ENCODE peak calls at places on chromosomes 3 and 15, in six cellular contexts. F, Z, I, S, L and R are unnamed samples.

GRCh38 chr3:13013994-13014754 is 59.1 kb downstream of the IQSEC1 start:
- DNase-seq in S (no peak), Z (no peak), F (no peak), L (no peak), I (no peak), R (no peak)

GRCh38 chr3:77815467-77815866 is 775.6 kb downstream of the ROBO2 start:
- DNase-seq in I (peak), F (peak), L (no peak), Z (peak), S (no peak), R (no peak)

GRCh38 chr3:63585927-63586326 is 66.5 kb upstream of the SNTN start:
- DNase-seq in F (no peak), S (no peak), I (no peak), L (no peak), Z (no peak), R (no peak)

GRCh38 chr3:171172070-171172469 is 145.6 kb upstream of the SLC2A2 start:
- DNase-seq in F (no peak), I (peak), L (no peak), S (no peak), Z (no peak), R (no peak)

GRCh38 chr3:69649713-69650419 is 89.4 kb upstream of the MITF start:
- DNase-seq in L (no peak), I (no peak), S (no peak), Z (no peak), F (no peak), R (peak)

GRCh38 chr15:52233405-52233804 is 42.2 kb upstream of the GNB5 start:
- DNase-seq in F (no peak), I (peak), L (no peak), S (no peak), Z (no peak), R (no peak)

GRCh38 chr15:68558318-68559305 is 20.2 kb upstream of the CORO2B start:
- DNase-seq in L (no peak), Z (no peak), F (no peak), I (peak), S (no peak), R (no peak)

GRCh38 chr15:67080900-67081431 is 15.6 kb downstream of the SMAD3 start:
- DNase-seq in S (peak), I (peak), F (peak), Z (no peak), L (peak), R (peak)

GRCh38 chr15:51250217-51251011 is 88.0 kb downstream of the CYP19A1 start:
- DNase-seq in Z (no peak), L (no peak), F (no peak), S (no peak), I (no peak), R (no peak)

GRCh38 chr3:22960326-22960984 is 242.7 kb upstream of the UBE2E2 start:
- DNase-seq in F (peak), Z (peak), S (no peak), I (peak), L (no peak), R (peak)

GRCh38 chr3:54120657-54121403 is 1.5 kb upstream of the CACNA2D3 start:
- DNase-seq in Z (no peak), L (no peak), S (no peak), I (no peak), F (peak), R (no peak)

GRCh38 chr3:195100903-195101591 is 169.9 kb downstream of the XXYLT1 start:
- DNase-seq in L (no peak), F (no peak), Z (no peak), S (no peak), I (peak), R (peak)

GRCh38 chr15:61003683-61004299 is 225.3 kb downstream of the RORA start:
- DNase-seq in Z (no peak), S (no peak), I (no peak), F (no peak), L (no peak), R (no peak)

GRCh38 chr3:192408007-192408655 is 319.2 kb downstream of the FGF12 start:
- DNase-seq in Z (no peak), I (no peak), S (no peak), F (no peak), L (no peak), R (peak)

GRCh38 chr3:11634081-11634635 is 9.6 kb downstream of the VGLL4 start:
- DNase-seq in F (no peak), Z (no peak), S (no peak), L (no peak), I (no peak), R (peak)

GRCh38 chr3:114739627-114740026 is 407.5 kb downstream of the ZBTB20 start:
- DNase-seq in S (no peak), I (no peak), Z (no peak), L (no peak), F (no peak), R (no peak)

GRCh38 chr3:52147804-52148203 is 6.4 kb downstream of the POC1A start:
- DNase-seq in L (no peak), F (no peak), Z (no peak), S (no peak), I (no peak), R (no peak)

GRCh38 chr3:52145736-52146110 is 8.5 kb downstream of the POC1A start:
- DNase-seq in Z (no peak), I (no peak), S (no peak), F (no peak), L (no peak), R (no peak)

GRCh38 chr3:52146189-52146588 is 8.0 kb downstream of the POC1A start:
- DNase-seq in I (no peak), Z (no peak), F (no peak), L (no peak), S (no peak), R (no peak)

GRCh38 chr3:52144796-52145735 is 9.2 kb downstream of the POC1A start:
- DNase-seq in I (no peak), Z (no peak), L (no peak), F (no peak), S (no peak), R (no peak)

DNA sequence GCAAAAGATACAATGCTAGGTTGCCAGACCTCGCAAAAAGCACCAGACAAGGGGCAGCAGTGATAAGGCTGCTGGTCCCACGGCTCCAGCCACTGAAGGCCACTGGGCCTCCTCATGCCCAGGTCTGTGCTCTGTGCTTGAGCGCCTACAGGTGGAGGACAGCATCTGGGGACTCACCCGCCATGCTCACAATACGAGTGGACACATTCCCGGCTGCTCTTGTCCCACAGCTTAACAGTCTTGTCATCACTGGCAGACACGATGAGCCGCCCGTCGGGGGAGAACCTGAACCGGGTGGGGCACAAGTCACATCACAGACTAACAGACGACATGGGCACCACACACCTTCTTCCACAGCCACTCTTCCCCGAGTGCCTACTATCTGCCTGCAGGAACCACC is 7.4 kb downstream of the POC1A start:
- DNase-seq in I (no peak), Z (no peak), F (no peak), L (no peak), S (no peak), R (no peak)
- TF ChIP-seq MYC in I (no peak), Z (no peak), F (no peak), L (no peak), S (no peak), R (no peak)

DNA sequence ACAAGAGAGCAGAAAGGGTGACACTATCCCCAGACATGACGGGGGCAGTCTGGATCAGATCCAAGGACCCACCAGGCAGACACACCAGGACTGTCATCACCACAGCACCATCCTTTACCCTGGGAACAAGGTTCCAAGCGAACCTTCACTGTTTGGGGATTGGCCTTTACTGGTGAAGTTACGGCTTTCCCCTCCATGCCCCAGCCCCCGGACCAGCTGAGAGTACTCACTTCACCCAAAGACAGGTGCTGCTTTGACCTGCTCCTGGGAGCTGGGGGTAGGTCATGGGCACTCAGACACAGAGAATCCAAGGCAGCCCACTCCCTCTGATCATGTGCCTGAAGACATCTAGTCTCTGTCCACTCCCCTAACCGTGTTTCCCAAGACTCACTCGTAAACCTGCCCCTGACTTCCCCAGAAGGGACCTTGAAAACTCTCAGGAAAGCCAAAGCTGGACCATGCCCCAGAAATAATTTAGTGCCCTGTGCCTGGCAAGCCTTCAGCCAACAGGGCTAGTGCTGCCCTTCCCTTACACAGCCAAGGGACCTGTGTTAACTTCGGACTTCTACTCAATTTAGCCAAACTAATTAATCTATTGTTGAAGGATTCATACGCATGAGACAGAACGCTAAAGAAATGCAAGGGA is 2.8 kb downstream of the RRP9 start:
- DNase-seq in S (no peak), Z (no peak), F (no peak), I (no peak), L (no peak), R (no peak)
- TF ChIP-seq MYC in S (no peak), Z (no peak), F (no peak), I (no peak), L (no peak), R (no peak)

DNA sequence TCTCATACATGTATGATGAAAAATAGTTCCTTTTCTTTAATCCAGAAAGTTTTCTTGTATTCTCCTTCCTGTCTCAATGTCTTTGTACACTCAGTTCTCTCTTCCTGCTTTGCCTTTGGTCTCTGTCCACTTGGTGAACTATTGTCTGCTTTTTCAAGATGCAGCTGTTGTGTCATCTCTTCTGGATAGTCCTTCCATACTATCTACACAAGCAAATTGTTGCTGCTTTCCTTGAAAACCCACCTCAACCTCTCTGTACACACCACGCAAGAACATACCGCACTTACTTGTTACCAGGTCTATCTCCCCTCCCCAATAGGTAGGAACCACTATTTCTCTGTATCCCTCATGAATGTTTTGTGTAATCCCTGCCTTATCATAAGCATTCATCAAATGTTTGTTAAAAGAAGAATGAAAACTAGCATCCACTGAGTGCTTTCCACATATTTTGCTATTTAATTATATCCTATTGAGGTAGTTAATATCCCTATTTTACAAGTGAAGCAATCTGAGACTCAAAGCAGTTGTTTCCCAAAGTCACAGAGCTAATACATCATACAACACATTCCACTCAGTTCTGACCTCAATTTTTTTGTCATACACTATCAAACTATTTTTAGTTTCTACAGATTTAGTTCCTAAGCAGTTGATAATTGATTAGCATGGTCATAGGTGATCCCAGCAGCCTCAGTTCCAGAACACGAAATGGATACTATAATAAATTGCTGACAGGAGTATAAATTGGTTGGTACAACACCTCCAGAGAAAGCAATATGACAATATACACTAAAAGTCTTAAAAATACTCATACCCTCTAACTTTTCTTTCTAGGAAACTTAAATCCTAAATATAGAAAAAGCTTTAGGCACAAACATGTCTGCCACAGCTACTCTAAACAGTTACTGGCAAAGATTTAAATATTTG is 19.6 kb downstream of the HACL1 start:
- DNase-seq in I (no peak), F (no peak), L (no peak), Z (no peak), S (no peak), R (no peak)
- TF ChIP-seq MYC in I (no peak), F (no peak), L (no peak), Z (no peak), S (no peak), R (no peak)

GRCh38 chr15:27499719-27500118 is 528.7 kb downstream of the GABRG3 start:
- DNase-seq in S (no peak), F (no peak), Z (no peak), L (no peak), I (no peak), R (no peak)
- TF ChIP-seq MYC in S (no peak), F (no peak), Z (no peak), L (no peak), I (no peak), R (no peak)

DNA sequence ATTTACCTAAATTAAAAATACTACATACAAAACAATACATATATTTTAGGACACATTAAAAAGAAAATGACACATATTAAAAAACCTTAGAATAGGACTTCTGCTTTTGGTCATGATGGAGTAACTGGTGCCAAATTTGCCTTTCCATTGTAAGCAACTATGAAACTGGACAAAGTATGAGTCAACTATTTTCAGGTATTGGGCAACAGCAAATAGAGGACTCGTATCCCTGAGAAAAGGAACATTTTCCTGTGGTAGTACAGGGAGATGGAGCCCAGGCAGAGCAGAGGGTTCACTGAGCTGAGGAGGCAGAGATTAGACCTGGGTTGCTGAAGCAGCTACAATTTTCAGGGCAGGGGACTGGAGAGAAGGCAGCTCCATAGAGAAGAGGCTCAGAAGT is 14.7 kb downstream of the CCR1 start:
- DNase-seq in S (no peak), I (peak), L (no peak), F (no peak), Z (no peak), R (no peak)
- TF ChIP-seq MYC in S (no peak), I (no peak), L (no peak), F (no peak), Z (no peak), R (no peak)